ENCODE peak calls at places on chromosomes 5 and 9, in seven cellular contexts. Q is stomach, E is GM12891, V is spleen, O is suprapubic skin, F is sigmoid colon, B is upper lobe of left lung. G is an unnamed sample.

GRCh38 chr5:138180183-138180782 is 1.4 kb downstream of the KIF20A start:
- DNase-seq in V (no peak), F (no peak), E (no peak), B (no peak), O (no peak), Q (no peak), G (no peak)

GRCh38 chr5:103467831-103468230 is 94.8 kb downstream of the NUDT12 start:
- DNase-seq in F (no peak), Q (no peak), V (no peak), B (no peak), E (no peak), O (no peak), G (no peak)

GRCh38 chr9:123615381-123615780 is 259.4 kb downstream of the CRB2 start:
- DNase-seq in Q (no peak), E (no peak), O (no peak), B (no peak), F (no peak), V (no peak), G (no peak)

GRCh38 chr9:122095010-122095767 is 2.1 kb upstream of the TTLL11 start:
- DNase-seq in F (peak; percentile 21), E (no peak), B (no peak), Q (peak; percentile 66), O (no peak), V (no peak), G (peak; percentile 74)

GRCh38 chr5:343461-344401 is 22.2 kb downstream of the AHRR start:
- DNase-seq in O (no peak), B (peak; percentile 92), F (no peak), Q (peak; percentile 69), V (no peak), E (peak; percentile 72), G (peak; percentile 62)

GRCh38 chr5:31119938-31120641 is 73.4 kb upstream of the CDH6 start:
- DNase-seq in O (no peak), E (no peak), V (no peak), F (no peak), B (no peak), Q (no peak), G (no peak)

GRCh38 chr5:131316822-131317221 is 53.0 kb downstream of the CDC42SE2 start:
- DNase-seq in F (no peak), V (no peak), Q (no peak), O (no peak), B (no peak), E (no peak), G (no peak)

GRCh38 chr5:65102501-65102825 is 333.7 kb downstream of the CWC27 start:
- DNase-seq in O (no peak), V (no peak), E (no peak), B (no peak), F (no peak), Q (no peak), G (no peak)

GRCh38 chr5:143213851-143214363 is 189.6 kb downstream of the NR3C1 start:
- DNase-seq in E (no peak), Q (no peak), F (no peak), O (no peak), V (no peak), B (no peak), G (no peak)

GRCh38 chr9:128523199-128523925 is 18.8 kb downstream of the GLE1 start:
- DNase-seq in B (peak; percentile 27), F (peak; percentile 83), O (no peak), E (no peak), V (no peak), Q (no peak), G (no peak)

GRCh38 chr5:94218374-94218773 is 400.0 kb downstream of the KIAA0825 start:
- DNase-seq in V (no peak), F (no peak), B (no peak), E (no peak), Q (no peak), O (no peak), G (no peak)

GRCh38 chr5:139964266-139964993 is 78.7 kb downstream of the NRG2 start:
- DNase-seq in F (no peak), B (no peak), E (no peak), Q (no peak), V (no peak), O (no peak), G (no peak)

GRCh38 chr9:84366683-84367082 is 26.1 kb upstream of the SLC28A3 start:
- DNase-seq in V (no peak), O (no peak), F (no peak), B (no peak), E (no peak), Q (no peak), G (no peak)

GRCh38 chr5:175872287-175873089 is 1.1 kb downstream of the CPLX2 start:
- DNase-seq in O (no peak), V (peak; percentile 81), E (no peak), F (no peak), B (peak; percentile 74), Q (no peak), G (peak; percentile 69)

DNA sequence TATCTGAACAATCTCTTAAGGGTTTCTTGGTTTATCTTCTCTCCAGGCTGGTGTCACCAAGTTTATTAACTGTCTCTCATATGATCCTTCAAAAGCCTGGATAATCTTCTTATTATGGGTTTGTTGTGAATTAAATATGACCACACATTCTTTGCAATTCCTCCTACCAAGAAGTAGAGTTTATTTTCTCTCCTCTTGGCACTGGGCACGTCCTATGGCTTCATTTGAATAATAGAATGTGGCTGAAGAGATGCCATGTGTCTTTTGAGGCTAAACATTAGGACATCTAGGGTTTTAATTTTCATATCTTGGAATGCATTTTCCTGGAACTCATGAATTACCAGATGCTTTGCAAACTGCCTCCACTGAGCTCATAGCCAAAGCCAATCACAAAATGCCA is 20.0 kb upstream of the SCGB3A2 start:
- DNase-seq in Q (no peak), E (no peak), O (no peak), V (no peak), F (no peak), B (no peak), G (no peak)
- TF ChIP-seq POLR2AphosphoS5 in Q (no peak), E (no peak), O (no peak), V (no peak), F (no peak), B (no peak), G (peak; percentile 71)

GRCh38 chr9:34464571-34464970 is 6.0 kb downstream of the DNAI1 start:
- DNase-seq in F (no peak), O (no peak), V (no peak), Q (no peak), B (no peak), E (no peak), G (no peak)

GRCh38 chr9:34459941-34460340 is 1.3 kb downstream of the DNAI1 start:
- DNase-seq in F (no peak), O (no peak), Q (no peak), V (no peak), E (no peak), B (no peak), G (no peak)

GRCh38 chr9:34463098-34463900 is 4.7 kb downstream of the DNAI1 start:
- DNase-seq in B (no peak), Q (no peak), O (no peak), F (no peak), V (no peak), E (no peak), G (no peak)

GRCh38 chr9:34463901-34464232 is 5.3 kb downstream of the DNAI1 start:
- DNase-seq in E (no peak), V (no peak), Q (no peak), F (no peak), O (no peak), B (no peak), G (no peak)

GRCh38 chr9:34465468-34465867 is 6.9 kb downstream of the DNAI1 start:
- DNase-seq in Q (no peak), F (no peak), V (no peak), O (no peak), B (no peak), E (no peak), G (no peak)
- TF ChIP-seq POLR2AphosphoS5 in Q (no peak), F (no peak), V (no peak), O (no peak), B (no peak), E (no peak), G (no peak)

DNA sequence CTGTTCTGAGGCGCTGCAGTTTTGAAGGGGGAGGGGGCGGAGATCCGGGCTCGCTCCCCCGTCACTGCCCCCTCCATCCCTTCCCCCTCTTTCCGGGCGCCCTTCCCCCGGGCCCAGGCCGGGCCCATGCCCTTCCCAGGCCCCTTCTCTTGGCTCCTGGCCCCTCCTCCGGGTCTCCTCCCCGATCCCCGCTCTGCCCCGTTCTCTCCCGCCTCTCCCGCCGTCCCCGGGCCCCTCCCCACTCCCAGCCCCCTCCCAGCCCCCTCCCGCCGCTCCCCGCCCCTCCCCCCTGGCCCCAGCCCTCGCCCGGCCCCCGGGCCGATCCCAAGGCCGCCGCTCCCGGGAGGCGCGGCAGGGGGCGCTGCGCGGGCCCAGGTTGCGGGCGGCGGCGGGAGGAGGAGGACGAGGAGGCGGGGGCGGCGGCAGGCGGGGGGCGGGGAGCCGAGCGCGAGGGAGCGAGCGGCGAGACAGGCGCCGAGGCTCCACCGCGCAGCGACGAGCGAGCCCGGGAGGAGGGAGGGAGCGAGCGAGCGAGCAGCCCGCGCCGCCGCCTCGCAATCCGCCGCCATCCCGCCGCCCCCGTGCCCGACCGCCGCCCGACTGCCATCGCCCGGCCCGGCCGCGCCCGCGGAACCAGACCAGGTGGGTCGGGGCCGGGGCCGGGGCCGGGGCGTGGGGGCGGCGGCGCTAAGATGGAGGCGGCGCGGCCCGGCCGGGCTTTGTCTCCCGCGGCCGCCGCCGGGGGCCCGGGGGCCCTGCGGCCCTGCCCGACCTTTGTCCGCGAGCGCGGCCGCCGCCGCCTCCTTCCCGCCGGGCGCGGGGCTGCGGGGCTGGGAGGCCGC is at the start of gene PRRC2B:
- DNase-seq in O (peak; percentile 88), Q (peak; percentile 89), V (peak; percentile 97), B (peak; percentile 98), E (peak; percentile 94), F (peak; percentile 93), G (peak; percentile 75)
- TF ChIP-seq POLR2AphosphoS5 in O (peak; percentile 32), Q (no peak), V (peak; percentile 82), B (peak; percentile 72), E (peak; percentile 28), F (peak; percentile 88), G (peak; percentile 78)

DNA sequence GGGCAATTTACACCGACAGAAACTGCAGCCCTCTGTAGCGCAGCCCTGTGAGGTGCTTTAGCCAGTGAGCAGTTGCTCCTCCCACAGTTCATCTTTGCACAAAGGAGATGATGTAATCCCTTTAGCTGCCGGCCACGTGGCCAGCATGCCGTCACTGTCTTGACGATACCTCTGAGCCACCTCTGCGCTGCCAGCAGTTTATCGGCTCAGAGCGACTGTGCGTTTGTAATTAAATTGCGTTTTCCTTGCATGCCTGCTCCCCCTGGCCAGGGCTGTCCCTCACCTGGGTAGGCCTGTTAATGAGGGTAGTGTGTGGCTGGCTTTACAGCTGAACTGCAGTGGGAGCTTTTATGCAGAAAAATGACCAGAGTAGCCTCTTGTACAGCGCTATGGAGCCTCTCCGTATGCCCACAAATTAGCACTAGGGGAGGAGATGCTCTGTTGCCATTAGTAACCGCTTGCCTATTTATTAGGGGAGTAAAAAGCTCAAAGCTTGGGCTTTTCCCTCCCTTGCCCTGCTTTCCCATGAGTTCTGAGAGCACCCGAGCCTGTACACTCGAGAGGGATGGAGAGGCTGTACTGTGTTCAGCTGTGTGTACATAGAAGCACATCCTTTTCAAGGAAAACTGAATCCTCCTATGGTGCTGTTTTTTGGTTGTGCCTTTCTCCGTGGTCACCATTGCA is 107.1 kb downstream of the TRIO start:
- DNase-seq in O (peak; percentile 75), V (no peak), B (peak; percentile 30), Q (no peak), F (peak; percentile 93), E (no peak), G (no peak)
- TF ChIP-seq POLR2AphosphoS5 in O (no peak), V (peak; percentile 33), B (no peak), Q (peak; percentile 62), F (peak; percentile 49), E (no peak), G (no peak)